ENCODE peak calls at places on chromosomes 13 and 19, in six cellular contexts. E, K, W, H, R and Y are unnamed samples.

GRCh38 chr13:37510441-37510840 is 88.1 kb downstream of the POSTN start:
- DNase-seq in E (no peak), K (no peak), W (no peak), H (no peak), R (no peak), Y (peak)

GRCh38 chr19:16051254-16052025 is 24.9 kb upstream of the TPM4 start:
- DNase-seq in E (no peak), K (no peak), W (no peak), H (peak), R (no peak), Y (no peak)

GRCh38 chr13:47903836-47904235 is 97.2 kb downstream of the SUCLA2 start:
- DNase-seq in E (peak), K (no peak), W (no peak), H (no peak), R (no peak), Y (no peak)

GRCh38 chr19:5693195-5694166 is 3.4 kb downstream of the RPL36 start:
- DNase-seq in E (no peak), K (no peak), W (no peak), H (peak), R (no peak), Y (no peak)

GRCh38 chr13:23701646-23702045 is 131.4 kb downstream of the TNFRSF19 start:
- DNase-seq in E (peak), K (no peak), W (peak), H (no peak), R (no peak), Y (no peak)

GRCh38 chr13:113115363-113116205 is 7.0 kb upstream of the F10 start:
- DNase-seq in E (no peak), K (no peak), W (peak), H (peak), R (no peak), Y (no peak)

GRCh38 chr19:4457654-4458406 is at the start of gene UBXN6:
- DNase-seq in E (peak), K (peak), W (peak), H (peak), R (peak), Y (peak)

GRCh38 chr19:58154287-58154678 is 3.7 kb upstream of the ZNF329 start:
- DNase-seq in E (peak), K (no peak), W (peak), H (peak), R (no peak), Y (peak)

GRCh38 chr13:26021516-26021915 is 30.3 kb downstream of the SHISA2 start:
- DNase-seq in E (no peak), K (no peak), W (no peak), H (no peak), R (no peak), Y (no peak)

GRCh38 chr19:42303101-42303464 is 659 bp upstream of the PAFAH1B3 start:
- DNase-seq in E (no peak), K (no peak), W (no peak), H (no peak), R (no peak), Y (no peak)

GRCh38 chr13:110815471-110816204 is 99.2 kb downstream of the ANKRD10 start:
- DNase-seq in E (no peak), K (no peak), W (no peak), H (no peak), R (no peak), Y (no peak)

GRCh38 chr13:114148521-114148855 is 16.1 kb upstream of the RASA3 start:
- DNase-seq in E (no peak), K (no peak), W (no peak), H (peak), R (no peak), Y (no peak)

GRCh38 chr19:45638930-45639729 is at the start of gene EML2:
- DNase-seq in E (no peak), K (no peak), W (peak), H (peak), R (no peak), Y (peak)

GRCh38 chr13:32586022-32586900 is at the start of gene PDS5B:
- DNase-seq in E (peak), K (peak), W (peak), H (peak), R (peak), Y (peak)
- H3K27ac ChIP-seq in E (peak), K (peak), W (peak), H (peak), R (peak), Y (peak)

GRCh38 chr19:48419158-48419920 is 25.9 kb downstream of the GRIN2D start:
- DNase-seq in E (peak), K (no peak), W (peak), H (no peak), R (no peak), Y (no peak)
- TF ChIP-seq CTCF in E (no peak), K (no peak), W (no peak), H (no peak), R (no peak), Y (no peak)

GRCh38 chr13:45333251-45333972 is 7.6 kb downstream of the TPT1 start:
- DNase-seq in E (no peak), K (no peak), W (no peak), H (no peak), R (no peak), Y (no peak)
- H3K27ac ChIP-seq in E (no peak), K (peak), W (no peak), H (no peak), R (no peak), Y (no peak)

DNA sequence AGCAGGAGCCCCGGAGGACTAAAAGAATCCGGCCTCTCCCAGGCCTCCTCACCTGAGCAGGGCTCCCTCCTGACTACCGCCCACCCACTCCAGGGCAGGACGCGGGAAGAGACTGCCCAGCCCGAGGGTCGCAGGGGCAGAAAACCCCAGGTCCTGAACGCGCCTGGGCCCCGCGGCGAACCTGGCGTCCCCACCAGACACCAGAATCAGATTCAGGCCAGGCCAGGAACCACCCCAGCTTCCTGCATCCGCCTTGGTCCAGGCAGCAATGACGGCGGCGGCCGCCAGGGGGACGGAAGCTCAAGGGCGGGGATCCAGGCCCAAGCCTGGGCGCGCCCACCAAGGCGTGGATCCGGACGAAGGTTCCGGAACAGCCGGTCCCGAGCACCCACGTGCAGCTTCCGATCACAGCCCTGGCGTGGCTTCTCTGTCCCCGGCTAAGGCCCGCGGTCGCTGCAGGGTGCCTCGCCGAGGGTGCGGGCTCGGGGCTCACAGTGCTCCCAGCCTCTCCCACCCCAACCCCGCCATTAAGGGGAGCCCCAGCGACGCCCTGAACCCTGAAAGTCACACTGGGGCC is 3.6 kb downstream of the LGALS7 start:
- DNase-seq in E (peak), K (peak), W (peak), H (peak), R (peak), Y (peak)
- TF ChIP-seq CTCF in E (peak), K (peak), W (peak), H (peak), R (peak), Y (peak)

DNA sequence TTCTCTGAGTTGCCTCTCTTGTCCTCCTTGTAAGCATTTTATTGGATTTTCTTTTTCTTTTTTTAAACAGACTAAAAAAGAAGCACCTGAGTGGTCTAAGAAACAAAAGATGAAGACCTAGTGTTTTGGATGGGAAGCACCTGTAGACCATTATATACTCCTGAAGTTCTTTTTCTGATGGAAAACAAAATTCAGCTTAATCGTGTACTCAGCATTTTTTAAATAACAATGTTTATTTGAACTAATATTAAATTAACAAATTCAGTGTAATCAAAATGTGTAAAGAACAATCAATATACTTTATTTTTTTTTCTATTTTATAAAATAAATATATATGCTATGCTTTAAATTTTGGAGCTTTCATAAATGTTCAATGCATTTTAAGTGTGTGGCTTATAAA is 43.0 kb upstream of the KLF5 start:
- DNase-seq in E (no peak), K (no peak), W (no peak), H (no peak), R (no peak), Y (no peak)
- H3K27ac ChIP-seq in E (no peak), K (no peak), W (no peak), H (no peak), R (no peak), Y (no peak)

DNA sequence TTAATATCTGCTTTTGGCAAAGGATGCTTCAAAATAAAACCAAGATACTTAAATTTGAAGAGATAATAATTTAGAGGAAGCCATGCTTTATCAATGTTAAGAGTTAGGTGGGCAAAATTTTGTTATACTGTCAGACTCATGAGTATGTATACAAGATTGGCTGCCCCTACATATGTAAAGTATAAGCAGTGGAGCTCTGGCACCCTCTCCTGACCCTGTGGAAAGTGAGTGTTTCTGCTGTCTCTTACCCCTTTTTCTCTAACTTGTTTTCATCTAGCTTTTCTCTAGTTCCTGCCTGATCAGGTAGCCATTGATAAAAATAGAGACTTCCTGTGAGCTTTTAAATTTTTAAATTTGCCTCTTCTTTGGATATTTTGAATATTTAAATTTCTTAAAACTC is 710.9 kb upstream of the SPRY2 start:
- DNase-seq in E (no peak), K (no peak), W (no peak), H (no peak), R (no peak), Y (no peak)
- TF ChIP-seq CTCF in E (peak), K (peak), W (no peak), H (no peak), R (no peak), Y (no peak)

DNA sequence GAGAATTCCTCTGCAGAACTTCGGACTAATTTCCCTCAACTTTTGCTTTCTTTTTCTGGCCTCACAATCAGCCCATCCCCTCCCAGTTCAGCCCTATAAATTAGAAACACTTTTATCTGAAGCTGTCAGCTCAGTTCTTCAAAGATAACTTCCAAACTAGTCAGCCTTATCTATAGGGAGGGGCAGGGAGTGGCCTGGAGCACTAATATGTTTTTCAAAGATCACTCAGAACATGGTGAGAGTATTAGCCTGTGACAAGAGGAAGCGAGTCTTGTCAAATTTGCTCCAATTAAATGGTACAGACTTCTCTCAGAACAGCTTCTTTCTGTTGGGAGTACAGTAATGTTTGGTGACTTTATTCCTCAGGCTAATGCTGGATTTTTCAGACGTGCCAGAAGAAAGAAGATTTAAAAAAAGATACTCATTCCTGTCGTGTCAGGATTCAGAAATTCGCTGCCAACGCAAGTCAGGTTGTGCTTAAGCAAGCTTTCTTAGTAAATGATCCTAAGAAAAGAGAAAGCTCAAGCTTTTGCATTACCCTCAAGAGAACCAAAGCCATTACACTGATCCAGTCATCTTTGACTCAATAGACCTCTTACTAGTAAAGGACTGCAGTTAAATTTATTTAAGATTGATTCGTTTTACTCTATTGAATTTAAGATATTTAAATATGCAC is 1033.6 kb downstream of the SLITRK5 start:
- DNase-seq in E (no peak), K (no peak), W (no peak), H (no peak), R (no peak), Y (no peak)
- H3K27ac ChIP-seq in E (no peak), K (no peak), W (no peak), H (no peak), R (no peak), Y (no peak)

DNA sequence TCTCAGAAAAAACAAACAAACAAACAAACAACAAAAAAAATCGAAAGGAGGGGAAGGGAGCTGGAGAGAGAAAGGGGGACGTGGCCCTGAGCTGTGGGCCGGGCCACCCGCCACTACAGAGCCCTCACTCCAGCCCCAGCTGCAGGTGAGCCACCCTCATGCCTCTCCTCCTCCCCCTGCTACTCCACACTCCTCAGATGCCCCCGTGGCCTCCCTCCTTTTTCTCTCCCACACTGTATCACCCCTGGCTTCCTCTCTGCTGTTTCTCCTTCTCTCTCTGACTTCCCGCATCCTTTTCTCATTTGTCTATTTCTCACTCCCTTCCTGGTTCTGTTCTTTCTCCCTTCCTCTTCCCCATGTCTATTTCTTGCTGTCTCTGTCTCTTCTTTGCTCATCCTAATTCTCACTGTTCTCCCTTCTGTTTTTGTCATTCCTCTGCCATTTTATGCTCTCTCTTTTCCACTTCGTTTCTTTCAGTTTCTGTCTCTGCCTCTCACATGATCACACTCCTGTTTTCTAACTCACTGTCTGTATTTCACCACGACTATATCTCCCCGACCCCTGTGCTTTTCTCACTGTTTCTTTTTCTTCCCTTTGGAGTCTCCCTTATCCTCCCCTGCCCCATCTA is 2.7 kb downstream of the KLK2 start:
- DNase-seq in E (no peak), K (no peak), W (no peak), H (no peak), R (no peak), Y (no peak)
- TF ChIP-seq CTCF in E (no peak), K (no peak), W (no peak), H (no peak), R (no peak), Y (no peak)

GRCh38 chr19:35461050-35461449 is 13.0 kb downstream of the FFAR2 start:
- DNase-seq in E (no peak), K (no peak), W (peak), H (no peak), R (no peak), Y (no peak)

GRCh38 chr19:35460608-35461007 is 12.6 kb downstream of the FFAR2 start:
- DNase-seq in E (no peak), K (no peak), W (no peak), H (no peak), R (no peak), Y (no peak)

GRCh38 chr19:35458192-35458591 is 10.1 kb downstream of the FFAR2 start:
- DNase-seq in E (no peak), K (no peak), W (no peak), H (no peak), R (no peak), Y (no peak)

GRCh38 chr19:35458821-35459391 is 10.8 kb downstream of the FFAR2 start:
- DNase-seq in E (no peak), K (no peak), W (no peak), H (peak), R (no peak), Y (peak)

DNA sequence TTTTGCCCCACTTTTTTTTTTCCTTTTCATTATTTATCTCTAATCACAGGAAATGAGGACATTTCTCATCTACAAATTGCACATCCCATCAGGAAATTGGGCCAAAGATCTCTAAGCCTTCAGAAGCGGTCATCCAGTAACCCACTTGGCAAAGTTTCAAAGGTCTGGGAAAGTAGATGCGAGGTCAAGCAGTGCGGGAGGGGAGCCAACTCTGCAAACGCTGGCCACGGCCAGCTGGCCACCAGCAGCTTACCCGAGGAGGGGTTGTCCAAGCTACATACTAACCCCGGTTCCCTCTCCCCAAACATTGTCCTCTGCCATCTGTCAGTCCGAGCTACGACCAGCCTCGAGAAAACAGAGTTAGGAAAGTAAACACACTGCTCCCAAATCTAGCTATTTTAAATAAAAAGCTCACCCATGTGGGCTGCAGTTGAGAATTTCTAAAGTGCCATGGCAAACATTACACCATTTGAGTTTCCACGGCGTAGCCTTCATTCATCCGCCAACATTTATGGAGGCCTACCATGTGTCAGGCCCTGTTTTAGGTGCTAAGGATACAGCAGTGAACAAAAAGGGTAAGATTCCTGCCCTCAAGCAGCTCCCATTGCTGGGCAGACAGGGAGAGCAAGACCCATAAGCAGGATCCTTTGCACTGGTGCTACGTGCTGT is 11.5 kb downstream of the FFAR2 start:
- DNase-seq in E (no peak), K (no peak), W (peak), H (peak), R (no peak), Y (no peak)
- H3K27ac ChIP-seq in E (no peak), K (no peak), W (no peak), H (peak), R (no peak), Y (no peak)

GRCh38 chr19:10554760-10555612 is 10.8 kb downstream of the KRI1 start:
- DNase-seq in E (no peak), K (no peak), W (no peak), H (no peak), R (no peak), Y (no peak)
- TF ChIP-seq CTCF in E (peak), K (no peak), W (no peak), H (no peak), R (no peak), Y (peak)